ENCODE peak calls at places on chromosomes 11 and 22, in nine cellular contexts. C, V, L, G, I, Y, E, A and W are unnamed samples.

GRCh38 chr22:35476341-35476740 is 64.3 kb upstream of the RASD2 start:
- DNase-seq in C (no peak), V (no peak), L (no peak), G (no peak), I (no peak), Y (no peak), E (no peak), A (no peak), W (no peak)

GRCh38 chr11:33065445-33066178 is 26.2 kb downstream of the TCP11L1 start:
- DNase-seq in C (peak; percentile 76), V (no peak), L (peak; percentile 62), G (peak; percentile 90), I (peak; percentile 64), Y (peak; percentile 83), E (peak; percentile 69), A (peak; percentile 45), W (peak; percentile 80)

GRCh38 chr11:123628936-123629683 is 25.3 kb downstream of the SCN3B start:
- DNase-seq in C (peak; percentile 32), V (no peak), L (no peak), G (no peak), I (peak; percentile 84), Y (no peak), E (no peak), A (peak; percentile 85), W (peak; percentile 67)

GRCh38 chr11:64044730-64045386 is 9.1 kb downstream of the FLRT1 start:
- DNase-seq in C (no peak), V (no peak), L (no peak), G (peak; percentile 62), I (no peak), Y (no peak), E (no peak), A (no peak), W (no peak)

GRCh38 chr11:123247498-123247799 is 52.4 kb upstream of the CLMP start:
- DNase-seq in C (no peak), V (no peak), L (no peak), G (no peak), I (no peak), Y (no peak), E (no peak), A (no peak), W (no peak)

GRCh38 chr11:59692915-59693314 is 20.7 kb downstream of the OR10V1 start:
- DNase-seq in C (no peak), V (no peak), L (no peak), G (no peak), I (no peak), Y (no peak), E (no peak), A (no peak), W (no peak)

GRCh38 chr11:206516-207212 is 535 bp downstream of the BET1L start:
- DNase-seq in C (peak; percentile 40), V (no peak), L (no peak), G (no peak), I (no peak), Y (peak; percentile 66), E (peak; percentile 50), A (peak; percentile 54), W (no peak)

GRCh38 chr11:18192988-18193387 is 20.4 kb downstream of the MRGPRX4 start:
- DNase-seq in C (no peak), V (no peak), L (no peak), G (no peak), I (no peak), Y (no peak), E (no peak), A (no peak), W (no peak)

GRCh38 chr22:44409211-44409648 is 88.8 kb downstream of the RTL6 start:
- DNase-seq in C (no peak), V (no peak), L (peak; percentile 49), G (peak; percentile 58), I (no peak), Y (peak; percentile 28), E (no peak), A (no peak), W (peak; percentile 29)

GRCh38 chr22:44409691-44410316 is 88.2 kb downstream of the RTL6 start:
- DNase-seq in C (no peak), V (no peak), L (peak; percentile 19), G (no peak), I (no peak), Y (peak; percentile 37), E (no peak), A (no peak), W (no peak)

GRCh38 chr22:44411226-44412135 is 86.6 kb downstream of the RTL6 start:
- DNase-seq in C (no peak), V (no peak), L (peak; percentile 33), G (peak; percentile 68), I (no peak), Y (peak; percentile 39), E (no peak), A (no peak), W (no peak)

GRCh38 chr22:44412136-44412731 is 85.8 kb downstream of the RTL6 start:
- DNase-seq in C (no peak), V (no peak), L (peak; percentile 36), G (peak; percentile 67), I (no peak), Y (no peak), E (no peak), A (no peak), W (no peak)

DNA sequence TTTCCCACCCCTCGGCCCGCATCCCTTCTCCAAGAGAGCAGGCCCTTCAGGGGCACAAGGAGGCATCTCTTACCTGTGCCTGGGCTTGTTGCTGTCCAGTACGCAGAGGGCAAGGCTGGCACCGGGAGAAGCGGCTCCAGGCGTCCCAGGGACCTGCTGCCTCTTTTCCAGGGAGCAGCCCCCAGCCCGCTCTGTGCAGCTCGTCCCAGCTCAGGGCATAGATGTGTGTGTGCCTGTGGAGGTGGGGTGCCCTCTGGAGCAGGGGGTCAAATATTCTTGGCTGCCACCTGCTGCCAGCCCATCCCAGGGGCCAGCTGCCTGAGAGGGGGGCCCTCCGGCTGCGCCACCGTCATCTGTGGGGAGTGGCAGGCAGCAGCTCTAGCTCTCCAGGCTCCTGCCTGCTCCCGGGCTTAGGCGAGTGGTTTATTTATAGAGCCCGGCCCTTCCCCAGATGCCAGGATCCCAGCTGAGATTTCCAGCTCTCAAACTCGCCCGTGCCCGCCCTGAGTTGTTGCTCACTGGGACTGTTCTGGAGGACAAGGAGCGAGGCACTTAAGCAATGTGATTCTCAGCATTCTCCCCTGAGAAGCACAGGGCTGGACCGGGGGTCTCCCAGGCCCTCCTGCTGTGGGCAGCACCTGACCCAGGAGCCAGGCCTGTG is 87.5 kb downstream of the RTL6 start:
- DNase-seq in C (peak; percentile 62), V (no peak), L (peak; percentile 45), G (peak; percentile 72), I (no peak), Y (peak; percentile 39), E (no peak), A (peak; percentile 75), W (no peak)
- H3K4me3 ChIP-seq in C (no peak overlapping the region), V (no peak overlapping the region), L (no peak overlapping the region), G (no peak overlapping the region), I (no peak overlapping the region), Y (no peak overlapping the region), E (no peak overlapping the region), A (no peak overlapping the region), W (no peak overlapping the region)

DNA sequence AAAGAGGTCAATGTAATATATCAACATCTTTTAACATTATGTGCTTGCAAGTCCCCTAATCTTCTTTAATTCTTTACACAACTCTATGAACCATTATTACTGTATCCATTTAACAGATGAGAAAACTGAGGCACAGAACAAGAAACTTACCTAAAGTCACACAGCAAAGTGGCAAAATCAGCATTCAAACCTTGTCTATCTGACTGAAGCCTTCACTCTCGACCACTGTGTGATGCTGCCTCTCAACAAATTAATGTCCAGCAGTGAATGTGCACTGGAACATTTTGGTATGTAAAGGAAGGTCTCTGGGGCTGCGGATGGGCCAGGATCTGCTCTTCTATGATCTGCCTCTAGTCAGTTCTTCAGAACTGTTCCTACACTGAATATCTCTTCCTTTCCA is 42.1 kb downstream of the PRCP start:
- DNase-seq in C (no peak), V (no peak), L (no peak), G (no peak), I (no peak), Y (no peak), E (no peak), A (no peak), W (no peak)
- H3K27me3 ChIP-seq in C (no peaks in the 10 kb centered on the region), V (no peaks in the 10 kb centered on the region), L (no peaks in the 10 kb centered on the region), G (no peaks in the 10 kb centered on the region), I (no peaks in the 10 kb centered on the region), Y (no peaks in the 10 kb centered on the region), E (no peaks in the 10 kb centered on the region), A (no peaks in the 10 kb centered on the region), W (no peaks in the 10 kb centered on the region)

GRCh38 chr22:43811777-43812148 is 342 bp downstream of the EFCAB6 start:
- DNase-seq in C (no peak), V (no peak), L (no peak), G (no peak), I (peak; percentile 61), Y (no peak), E (no peak), A (no peak), W (no peak)

GRCh38 chr22:43817402-43817801 is 5.3 kb upstream of the EFCAB6 start:
- DNase-seq in C (no peak), V (no peak), L (no peak), G (no peak), I (no peak), Y (no peak), E (no peak), A (no peak), W (no peak)

GRCh38 chr22:43812890-43813289 is 785 bp upstream of the EFCAB6 start:
- DNase-seq in C (no peak), V (no peak), L (no peak), G (no peak), I (no peak), Y (no peak), E (no peak), A (no peak), W (no peak)

GRCh38 chr22:43814264-43814663 is 2.2 kb upstream of the EFCAB6 start:
- DNase-seq in C (no peak), V (no peak), L (no peak), G (no peak), I (no peak), Y (no peak), E (no peak), A (no peak), W (no peak)

DNA sequence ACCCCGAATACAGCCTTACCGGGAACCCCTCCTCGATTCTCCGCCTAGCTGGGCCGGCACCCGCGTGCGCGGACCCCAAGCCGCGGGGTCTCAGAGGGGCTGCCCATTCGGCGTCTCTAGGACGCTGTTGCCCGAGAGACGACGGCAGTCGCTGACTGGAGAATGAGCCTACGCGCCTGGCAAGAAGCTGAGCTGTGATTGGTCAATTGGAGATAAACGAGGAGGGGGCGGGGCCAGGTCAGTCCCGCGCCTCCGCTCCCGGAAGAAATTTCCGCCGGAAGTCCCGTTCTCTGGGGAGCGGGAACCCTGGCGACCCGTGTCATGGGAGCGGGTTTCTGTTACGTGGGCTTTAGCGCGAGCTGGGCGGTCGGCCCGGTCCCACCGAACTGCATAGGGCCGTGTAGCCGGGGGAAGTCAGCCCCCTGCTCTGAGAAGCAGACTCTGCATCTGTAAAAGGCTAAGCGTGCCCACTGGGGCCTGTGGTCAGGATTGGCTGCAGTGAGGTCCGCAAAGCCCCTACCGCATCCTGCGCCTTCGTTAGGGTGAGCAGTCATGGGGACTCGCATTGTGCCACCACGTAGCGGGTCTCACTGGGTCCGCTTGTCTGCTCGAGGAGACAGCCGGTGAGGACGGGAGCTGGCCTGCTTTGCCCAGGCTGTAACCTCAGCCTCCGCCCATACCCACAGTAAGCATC is at the start of gene EFCAB6:
- DNase-seq in C (peak; percentile 96), V (peak; percentile 31), L (peak; percentile 93), G (peak; percentile 91), I (peak; percentile 90), Y (peak; percentile 93), E (peak; percentile 80), A (peak; percentile 93), W (peak; percentile 92)
- TF ChIP-seq POLR2A in C (no peak), V (no peak), L (no peak), G (no peak), I (peak; percentile 56), Y (peak; percentile 60), E (no peak), A (no peak), W (peak; percentile 70)

GRCh38 chr11:8531312-8531711 is 62.7 kb downstream of the STK33 start:
- DNase-seq in C (no peak), V (no peak), L (no peak), G (no peak), I (no peak), Y (no peak), E (no peak), A (peak; percentile 65), W (no peak)
- H3K4me3 ChIP-seq in C (no peak overlapping the region), V (no peak overlapping the region), L (no peak overlapping the region), G (no peak overlapping the region), I (no peak overlapping the region), Y (no peak overlapping the region), E (no peak overlapping the region), A (no peak overlapping the region), W (no peak overlapping the region)